ENCODE peak calls at places on chromosome 10, in six cellular contexts. One of them, this sample, is unnamed.

GRCh38 chr10:46995234-46995633 is 84.0 kb downstream of the PTPN20 start:
- DNase-seq in lower lobe of right lung: no peak
- DNase-seq in right atrium auricular region: no peak
- DNase-seq in keratinocyte: no peak
- DNase-seq in thoracic aorta: no peak
- DNase-seq in stomach: no peak
- DNase-seq in this sample: no peak

GRCh38 chr10:124523301-124523871 is 61.8 kb downstream of the LHPP start:
- DNase-seq in lower lobe of right lung: peak; percentile 58
- DNase-seq in right atrium auricular region: no peak
- DNase-seq in keratinocyte: no peak
- DNase-seq in thoracic aorta: no peak
- DNase-seq in stomach: no peak
- DNase-seq in this sample: peak; percentile 60

GRCh38 chr10:80855348-80855971 is 317.8 kb downstream of the SH2D4B start:
- DNase-seq in lower lobe of right lung: no peak
- DNase-seq in right atrium auricular region: no peak
- DNase-seq in keratinocyte: no peak
- DNase-seq in thoracic aorta: no peak
- DNase-seq in stomach: no peak
- DNase-seq in this sample: peak; percentile 34

GRCh38 chr10:65548046-65548445 is 1377.8 kb upstream of the LRRTM3 start:
- DNase-seq in lower lobe of right lung: no peak
- DNase-seq in right atrium auricular region: no peak
- DNase-seq in keratinocyte: no peak
- DNase-seq in thoracic aorta: no peak
- DNase-seq in stomach: no peak
- DNase-seq in this sample: no peak

GRCh38 chr10:88385601-88386203 is 197.4 kb downstream of the RNLS start:
- DNase-seq in lower lobe of right lung: peak; percentile 65
- DNase-seq in right atrium auricular region: no peak
- DNase-seq in keratinocyte: peak; percentile 40
- DNase-seq in thoracic aorta: no peak
- DNase-seq in stomach: peak; percentile 89
- DNase-seq in this sample: peak; percentile 75

GRCh38 chr10:106387063-106387462 is 777.4 kb downstream of the SORCS1 start:
- DNase-seq in lower lobe of right lung: no peak
- DNase-seq in right atrium auricular region: no peak
- DNase-seq in keratinocyte: no peak
- DNase-seq in thoracic aorta: no peak
- DNase-seq in stomach: no peak
- DNase-seq in this sample: no peak

GRCh38 chr10:7192831-7193348 is 217.9 kb downstream of the SFMBT2 start:
- DNase-seq in lower lobe of right lung: no peak
- DNase-seq in right atrium auricular region: no peak
- DNase-seq in keratinocyte: no peak
- DNase-seq in thoracic aorta: no peak
- DNase-seq in stomach: no peak
- DNase-seq in this sample: no peak

GRCh38 chr10:94489976-94490788 is 55.4 kb upstream of the HELLS start:
- DNase-seq in lower lobe of right lung: no peak
- DNase-seq in right atrium auricular region: no peak
- DNase-seq in keratinocyte: no peak
- DNase-seq in thoracic aorta: no peak
- DNase-seq in stomach: no peak
- DNase-seq in this sample: no peak

GRCh38 chr10:103695584-103696005 is 159.8 kb downstream of the SH3PXD2A start:
- DNase-seq in lower lobe of right lung: no peak
- DNase-seq in right atrium auricular region: no peak
- DNase-seq in keratinocyte: no peak
- DNase-seq in thoracic aorta: no peak
- DNase-seq in stomach: no peak
- DNase-seq in this sample: peak; percentile 45

DNA sequence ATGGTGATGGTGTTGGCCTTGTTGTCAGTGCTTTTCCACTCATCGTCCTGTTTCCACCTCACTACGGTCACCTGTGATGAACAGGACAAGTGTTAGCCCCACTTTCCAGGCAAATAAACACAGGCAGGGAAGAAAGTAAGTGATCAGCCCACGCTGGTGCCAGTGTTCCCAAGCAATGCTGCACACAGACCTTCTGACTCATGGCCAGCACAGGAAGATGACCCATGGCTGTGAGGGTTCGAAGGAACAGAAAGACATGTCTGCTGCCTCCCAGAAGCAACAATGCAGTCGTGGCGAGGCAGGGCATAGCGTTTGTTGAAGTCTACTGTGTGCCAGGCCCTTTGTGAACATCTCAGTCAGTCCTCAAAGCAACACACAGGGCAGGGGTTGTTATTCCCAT is 35.7 kb downstream of the SLC29A3 start:
- DNase-seq in lower lobe of right lung: no peak
- DNase-seq in right atrium auricular region: no peak
- DNase-seq in keratinocyte: no peak
- DNase-seq in thoracic aorta: no peak
- DNase-seq in stomach: no peak
- DNase-seq in this sample: no peak
- H3K4me1 ChIP-seq in lower lobe of right lung: peaks cover 11% of the 10 kb centered on the region
- H3K4me1 ChIP-seq in right atrium auricular region: peaks cover 7% of the 10 kb centered on the region
- H3K4me1 ChIP-seq in keratinocyte: peaks cover 2% of the 10 kb centered on the region
- H3K4me1 ChIP-seq in thoracic aorta: no peaks in the 10 kb centered on the region
- H3K4me1 ChIP-seq in stomach: peaks cover 12% of the 10 kb centered on the region
- H3K4me1 ChIP-seq in this sample: no peaks in the 10 kb centered on the region

GRCh38 chr10:74683621-74684114 is 142.7 kb upstream of the KAT6B start:
- DNase-seq in lower lobe of right lung: no peak
- DNase-seq in right atrium auricular region: no peak
- DNase-seq in keratinocyte: no peak
- DNase-seq in thoracic aorta: no peak
- DNase-seq in stomach: no peak
- DNase-seq in this sample: no peak
- H3K27ac ChIP-seq in lower lobe of right lung: no peak overlapping the region
- H3K27ac ChIP-seq in right atrium auricular region: no peak overlapping the region
- H3K27ac ChIP-seq in keratinocyte: no peak overlapping the region
- H3K27ac ChIP-seq in thoracic aorta: no peak overlapping the region
- H3K27ac ChIP-seq in stomach: no peak overlapping the region
- H3K27ac ChIP-seq in this sample: no peak overlapping the region

DNA sequence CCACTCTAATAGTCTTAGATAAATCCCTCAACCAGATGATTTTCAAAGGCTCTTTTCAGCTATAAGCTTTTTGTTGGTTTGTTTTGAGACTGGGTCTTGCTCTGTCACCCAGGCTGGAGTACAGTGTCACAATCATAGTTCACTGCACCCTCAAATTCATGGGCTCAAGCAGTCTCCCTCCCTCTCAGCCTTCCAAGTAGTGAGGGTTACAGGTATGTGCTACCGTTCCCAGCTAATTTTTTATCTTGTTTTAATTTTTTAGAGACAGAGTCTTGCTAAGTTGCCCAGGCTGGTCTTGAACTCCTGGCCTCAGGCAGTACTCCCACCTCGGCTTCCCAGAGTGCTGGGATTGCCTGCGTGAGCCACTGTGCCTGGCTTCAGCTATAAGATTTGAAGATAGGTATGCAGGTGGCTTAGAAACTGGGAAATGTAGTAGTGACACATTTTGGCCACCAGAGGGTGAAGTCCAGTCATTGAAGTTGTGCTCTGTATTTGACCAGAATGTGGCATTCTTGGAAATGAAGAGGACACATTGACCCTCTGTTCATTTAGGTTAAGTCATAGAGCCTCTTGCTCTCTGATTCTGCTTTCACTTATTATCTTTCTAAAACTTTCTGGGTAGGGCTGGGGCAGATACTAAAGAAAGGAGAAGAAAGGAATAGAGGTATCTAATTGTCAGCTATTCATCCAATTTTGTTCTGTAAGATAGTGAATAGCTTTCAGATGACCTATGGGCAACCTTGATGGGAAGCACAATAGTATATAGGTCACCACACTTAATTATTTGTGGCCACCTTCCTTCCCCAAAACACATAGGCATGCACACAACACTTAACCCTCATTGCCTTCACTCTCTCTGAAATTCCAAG is 36.0 kb downstream of the R3HCC1L start:
- DNase-seq in lower lobe of right lung: no peak
- DNase-seq in right atrium auricular region: no peak
- DNase-seq in keratinocyte: peak; percentile 13
- DNase-seq in thoracic aorta: no peak
- DNase-seq in stomach: peak; percentile 44
- DNase-seq in this sample: peak; percentile 11
- H3K4me1 ChIP-seq in lower lobe of right lung: no peaks in the 10 kb centered on the region
- H3K4me1 ChIP-seq in right atrium auricular region: peaks cover 15% of the 10 kb centered on the region
- H3K4me1 ChIP-seq in keratinocyte: no peaks in the 10 kb centered on the region
- H3K4me1 ChIP-seq in thoracic aorta: peaks cover 14% of the 10 kb centered on the region
- H3K4me1 ChIP-seq in stomach: no peaks in the 10 kb centered on the region
- H3K4me1 ChIP-seq in this sample: no peaks in the 10 kb centered on the region

GRCh38 chr10:95499482-95499989 is 61.6 kb downstream of the SORBS1 start:
- DNase-seq in lower lobe of right lung: no peak
- DNase-seq in right atrium auricular region: no peak
- DNase-seq in keratinocyte: no peak
- DNase-seq in thoracic aorta: no peak
- DNase-seq in stomach: no peak
- DNase-seq in this sample: no peak
- H3K27ac ChIP-seq in lower lobe of right lung: no peak overlapping the region
- H3K27ac ChIP-seq in right atrium auricular region: peak overlapping the region; percentile 92
- H3K27ac ChIP-seq in keratinocyte: no peak overlapping the region
- H3K27ac ChIP-seq in thoracic aorta: peak overlapping the region; percentile 87
- H3K27ac ChIP-seq in stomach: peak overlapping the region; percentile 95
- H3K27ac ChIP-seq in this sample: no peak overlapping the region

GRCh38 chr10:26488344-26488743 is 50.2 kb downstream of the APBB1IP start:
- DNase-seq in lower lobe of right lung: no peak
- DNase-seq in right atrium auricular region: no peak
- DNase-seq in keratinocyte: no peak
- DNase-seq in thoracic aorta: no peak
- DNase-seq in stomach: no peak
- DNase-seq in this sample: no peak

GRCh38 chr10:26486985-26487850 is 49.1 kb downstream of the APBB1IP start:
- DNase-seq in lower lobe of right lung: no peak
- DNase-seq in right atrium auricular region: peak; percentile 72
- DNase-seq in keratinocyte: peak; percentile 38
- DNase-seq in thoracic aorta: no peak
- DNase-seq in stomach: no peak
- DNase-seq in this sample: no peak

GRCh38 chr10:26486304-26486703 is 48.2 kb downstream of the APBB1IP start:
- DNase-seq in lower lobe of right lung: no peak
- DNase-seq in right atrium auricular region: peak; percentile 67
- DNase-seq in keratinocyte: peak; percentile 81
- DNase-seq in thoracic aorta: no peak
- DNase-seq in stomach: no peak
- DNase-seq in this sample: no peak

GRCh38 chr10:26483554-26483953 is 45.4 kb downstream of the APBB1IP start:
- DNase-seq in lower lobe of right lung: no peak
- DNase-seq in right atrium auricular region: no peak
- DNase-seq in keratinocyte: no peak
- DNase-seq in thoracic aorta: no peak
- DNase-seq in stomach: no peak
- DNase-seq in this sample: no peak

GRCh38 chr10:26485150-26485941 is 47.2 kb downstream of the APBB1IP start:
- DNase-seq in lower lobe of right lung: no peak
- DNase-seq in right atrium auricular region: no peak
- DNase-seq in keratinocyte: no peak
- DNase-seq in thoracic aorta: no peak
- DNase-seq in stomach: no peak
- DNase-seq in this sample: no peak
- H3K4me1 ChIP-seq in lower lobe of right lung: peaks cover 48% of the 10 kb centered on the region
- H3K4me1 ChIP-seq in right atrium auricular region: peaks cover 28% of the 10 kb centered on the region
- H3K4me1 ChIP-seq in keratinocyte: peaks cover 19% of the 10 kb centered on the region
- H3K4me1 ChIP-seq in thoracic aorta: no peaks in the 10 kb centered on the region
- H3K4me1 ChIP-seq in stomach: no peaks in the 10 kb centered on the region
- H3K4me1 ChIP-seq in this sample: no peaks in the 10 kb centered on the region

GRCh38 chr10:72126872-72127232 is 38.5 kb upstream of the SPOCK2 start:
- DNase-seq in lower lobe of right lung: no peak
- DNase-seq in right atrium auricular region: no peak
- DNase-seq in keratinocyte: no peak
- DNase-seq in thoracic aorta: no peak
- DNase-seq in stomach: no peak
- DNase-seq in this sample: no peak
- H3K27ac ChIP-seq in lower lobe of right lung: no peak overlapping the region
- H3K27ac ChIP-seq in right atrium auricular region: no peak overlapping the region
- H3K27ac ChIP-seq in keratinocyte: no peak overlapping the region
- H3K27ac ChIP-seq in thoracic aorta: no peak overlapping the region
- H3K27ac ChIP-seq in stomach: no peak overlapping the region
- H3K27ac ChIP-seq in this sample: no peak overlapping the region

GRCh38 chr10:70827358-70827757 is 11.6 kb downstream of the SGPL1 start:
- DNase-seq in lower lobe of right lung: no peak
- DNase-seq in right atrium auricular region: no peak
- DNase-seq in keratinocyte: no peak
- DNase-seq in thoracic aorta: no peak
- DNase-seq in stomach: no peak
- DNase-seq in this sample: no peak

GRCh38 chr10:70832236-70832635 is 16.5 kb downstream of the SGPL1 start:
- DNase-seq in lower lobe of right lung: no peak
- DNase-seq in right atrium auricular region: no peak
- DNase-seq in keratinocyte: no peak
- DNase-seq in thoracic aorta: no peak
- DNase-seq in stomach: no peak
- DNase-seq in this sample: no peak

GRCh38 chr10:70828923-70829322 is 13.2 kb downstream of the SGPL1 start:
- DNase-seq in lower lobe of right lung: no peak
- DNase-seq in right atrium auricular region: no peak
- DNase-seq in keratinocyte: no peak
- DNase-seq in thoracic aorta: no peak
- DNase-seq in stomach: no peak
- DNase-seq in this sample: no peak

GRCh38 chr10:70830185-70830584 is 14.4 kb downstream of the SGPL1 start:
- DNase-seq in lower lobe of right lung: no peak
- DNase-seq in right atrium auricular region: no peak
- DNase-seq in keratinocyte: no peak
- DNase-seq in thoracic aorta: no peak
- DNase-seq in stomach: no peak
- DNase-seq in this sample: no peak

DNA sequence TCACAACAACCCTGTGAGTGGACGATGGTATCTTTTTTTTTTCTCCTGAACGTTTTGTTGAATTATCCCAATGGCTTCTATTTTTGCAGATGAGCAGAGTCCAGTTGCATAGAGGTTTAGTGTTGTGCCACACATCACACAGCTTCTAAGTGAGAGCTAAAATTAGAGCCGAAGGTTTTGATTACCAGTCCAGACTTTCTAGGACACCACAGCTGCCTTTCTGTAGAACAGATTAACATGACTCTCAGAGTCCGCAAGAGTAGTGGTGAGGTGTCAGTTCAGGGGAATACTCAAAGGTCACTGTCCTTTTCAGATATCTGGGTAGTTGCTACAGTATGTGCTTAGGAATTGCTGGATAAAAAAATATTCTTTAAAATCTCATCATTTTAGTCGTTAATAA is 13.8 kb downstream of the SGPL1 start:
- DNase-seq in lower lobe of right lung: no peak
- DNase-seq in right atrium auricular region: no peak
- DNase-seq in keratinocyte: no peak
- DNase-seq in thoracic aorta: no peak
- DNase-seq in stomach: no peak
- DNase-seq in this sample: no peak
- H3K4me1 ChIP-seq in lower lobe of right lung: peaks cover 27% of the 10 kb centered on the region
- H3K4me1 ChIP-seq in right atrium auricular region: peaks cover 21% of the 10 kb centered on the region
- H3K4me1 ChIP-seq in keratinocyte: peaks cover 53% of the 10 kb centered on the region
- H3K4me1 ChIP-seq in thoracic aorta: peaks cover 6% of the 10 kb centered on the region
- H3K4me1 ChIP-seq in stomach: peaks cover 16% of the 10 kb centered on the region
- H3K4me1 ChIP-seq in this sample: no peaks in the 10 kb centered on the region

DNA sequence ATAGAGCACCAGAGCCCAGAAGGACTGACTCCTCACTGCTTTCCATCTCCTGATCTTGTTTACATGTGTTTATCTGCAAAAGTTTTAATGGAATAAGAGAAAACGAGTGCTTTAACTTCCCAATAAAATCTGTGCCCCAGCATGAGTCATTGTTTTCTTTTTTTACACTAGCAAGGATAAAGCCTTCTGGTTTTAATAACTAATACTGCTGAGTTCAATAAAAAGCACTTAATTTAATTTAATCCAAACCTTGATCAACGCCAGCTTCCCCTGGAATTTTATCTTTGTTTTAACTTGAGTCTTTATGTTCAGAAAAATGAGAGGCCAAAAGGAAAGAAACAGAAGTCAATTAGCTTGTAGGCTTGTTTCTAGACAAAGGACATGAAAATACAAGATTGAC is 227.5 kb downstream of the HPSE2 start:
- DNase-seq in lower lobe of right lung: no peak
- DNase-seq in right atrium auricular region: no peak
- DNase-seq in keratinocyte: no peak
- DNase-seq in thoracic aorta: no peak
- DNase-seq in stomach: no peak
- DNase-seq in this sample: no peak
- H3K27ac ChIP-seq in lower lobe of right lung: no peak overlapping the region
- H3K27ac ChIP-seq in right atrium auricular region: no peak overlapping the region
- H3K27ac ChIP-seq in keratinocyte: no peak overlapping the region
- H3K27ac ChIP-seq in thoracic aorta: no peak overlapping the region
- H3K27ac ChIP-seq in stomach: no peak overlapping the region
- H3K27ac ChIP-seq in this sample: no peak overlapping the region

This sample was measured in left lung.